ENCODE peak calls at places on chromosomes 4 and X, in nine cellular contexts. U, P, I, S, A, L, Z, E and G are unnamed samples.

GRCh38 chr4:87038837-87039715 is 104.3 kb downstream of the AFF1 start:
- DNase-seq in I (peak; percentile 43), E (peak; percentile 95), L (no peak), U (peak; percentile 32), S (peak; percentile 90), P (peak; percentile 85), Z (peak; percentile 94), A (no peak), G (peak; percentile 92)

GRCh38 chr4:114400531-114400930 is 198.1 kb upstream of the UGT8 start:
- DNase-seq in S (no peak), I (no peak), L (no peak), E (no peak), Z (no peak), A (no peak), P (no peak), U (no peak), G (no peak)

GRCh38 chr4:146417822-146418221 is 103.9 kb downstream of the SLC10A7 start:
- DNase-seq in Z (no peak), L (no peak), E (no peak), U (no peak), A (no peak), P (no peak), I (no peak), S (no peak), G (no peak)

GRCh38 chrX:125398959-125399440 is 79.3 kb downstream of the TEX13C start:
- DNase-seq in L (no peak), A (no peak), Z (no peak), I (no peak), U (no peak), P (no peak), E (no peak), S (no peak), G (no peak)

GRCh38 chr4:87530868-87531267 is 1.7 kb upstream of the SPARCL1 start:
- DNase-seq in U (peak; percentile 30), I (peak; percentile 52), A (no peak), L (peak; percentile 59), P (peak; percentile 89), E (no peak), Z (peak; percentile 60), S (no peak), G (peak; percentile 88)

GRCh38 chr4:184514121-184514988 is 40.0 kb upstream of the IRF2 start:
- DNase-seq in U (no peak), P (peak; percentile 76), L (peak; percentile 49), A (no peak), S (peak; percentile 87), E (peak; percentile 59), I (peak; percentile 48), Z (peak; percentile 86), G (no peak)

GRCh38 chr4:165129924-165130323 is 17.3 kb upstream of the TMEM192 start:
- DNase-seq in L (no peak), Z (no peak), I (no peak), U (no peak), P (no peak), S (no peak), A (no peak), E (no peak), G (no peak)

GRCh38 chrX:119989905-119990408 is 46.4 kb upstream of the NKAP start:
- DNase-seq in L (no peak), A (no peak), I (no peak), U (no peak), Z (no peak), P (no peak), S (no peak), E (peak; percentile 46), G (no peak)

GRCh38 chr4:109552240-109552639 is 7.8 kb upstream of the MCUB start:
- DNase-seq in U (no peak), L (no peak), E (no peak), P (no peak), Z (no peak), S (no peak), I (no peak), A (no peak), G (no peak)

GRCh38 chr4:109553130-109553529 is 6.9 kb upstream of the MCUB start:
- DNase-seq in E (no peak), S (no peak), Z (no peak), U (no peak), I (no peak), A (no peak), P (no peak), L (no peak), G (no peak)

GRCh38 chr4:109548655-109549054 is 11.4 kb upstream of the MCUB start:
- DNase-seq in E (no peak), U (no peak), A (no peak), Z (peak; percentile 90), P (no peak), S (peak; percentile 79), L (peak; percentile 42), I (no peak), G (no peak)

GRCh38 chr4:109547394-109547793 is 12.7 kb upstream of the MCUB start:
- DNase-seq in E (peak; percentile 6), S (no peak), U (no peak), Z (no peak), A (no peak), I (no peak), P (no peak), L (no peak), G (no peak)
- H3K27ac ChIP-seq in E (no peak overlapping the region), S (no peak overlapping the region), U (no peak overlapping the region), Z (no peak overlapping the region), A (no peak overlapping the region), I (no peak overlapping the region), P (no peak overlapping the region), L (no peak overlapping the region), G (no peak overlapping the region)

GRCh38 chr4:793941-794621 is 31.8 kb downstream of the CPLX1 start:
- DNase-seq in P (no peak), Z (no peak), L (no peak), S (no peak), U (no peak), A (peak; percentile 92), I (no peak), E (no peak), G (no peak)

GRCh38 chr4:793109-793861 is 32.6 kb downstream of the CPLX1 start:
- DNase-seq in A (peak; percentile 52), S (no peak), Z (no peak), E (peak; percentile 56), I (no peak), P (no peak), L (no peak), U (no peak), G (no peak)

GRCh38 chr4:791201-791865 is 34.6 kb downstream of the CPLX1 start:
- DNase-seq in P (no peak), S (no peak), U (no peak), L (no peak), I (no peak), A (no peak), E (no peak), Z (no peak), G (no peak)

GRCh38 chr4:791866-792630 is 33.9 kb downstream of the CPLX1 start:
- DNase-seq in L (no peak), Z (no peak), S (no peak), I (peak; percentile 55), U (peak; percentile 69), A (no peak), E (no peak), P (no peak), G (no peak)

DNA sequence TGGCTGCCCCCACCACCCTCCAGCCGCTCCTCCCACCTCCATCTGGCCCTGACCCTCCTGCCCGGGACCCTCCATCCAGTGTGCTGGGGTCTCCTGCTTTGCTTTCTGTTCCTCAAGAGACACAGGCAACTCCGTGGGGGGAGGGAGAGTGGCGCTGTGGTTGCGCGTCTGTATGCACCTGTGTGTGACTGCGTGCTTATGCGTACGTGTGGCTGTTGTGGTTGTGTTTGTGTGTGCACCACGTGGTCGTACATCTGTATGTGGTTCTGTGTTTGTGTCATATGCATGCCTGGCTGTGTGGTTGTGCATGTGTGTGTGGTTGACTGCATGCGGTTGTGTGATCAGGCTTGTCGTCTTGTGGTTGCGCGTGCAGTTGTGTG is 33.2 kb downstream of the CPLX1 start:
- DNase-seq in U (no peak), I (no peak), L (no peak), S (no peak), Z (no peak), P (no peak), E (no peak), A (peak; percentile 68), G (no peak)
- H3K4me3 ChIP-seq in U (peak overlapping the region; percentile 36), I (peak overlapping the region; percentile 33), L (no peak overlapping the region), S (no peak overlapping the region), Z (no peak overlapping the region), P (peak overlapping the region; percentile 29), E (no peak overlapping the region), A (peak overlapping the region; percentile 54), G (peak overlapping the region; percentile 45)

GRCh38 chr4:40586729-40587128 is 42.9 kb downstream of the RBM47 start:
- DNase-seq in S (no peak), U (no peak), E (no peak), Z (no peak), I (no peak), A (no peak), L (peak; percentile 41), P (peak; percentile 62), G (no peak)

GRCh38 chr4:40586034-40586433 is 43.6 kb downstream of the RBM47 start:
- DNase-seq in I (no peak), P (no peak), L (no peak), A (no peak), S (no peak), U (no peak), E (no peak), Z (peak; percentile 47), G (no peak)

GRCh38 chr4:40583850-40584439 is 45.7 kb downstream of the RBM47 start:
- DNase-seq in I (no peak), L (no peak), S (no peak), U (no peak), P (no peak), E (no peak), Z (no peak), A (no peak), G (no peak)

GRCh38 chr4:40584517-40585141 is 45.0 kb downstream of the RBM47 start:
- DNase-seq in E (no peak), I (no peak), S (no peak), P (no peak), A (no peak), U (no peak), Z (no peak), L (no peak), G (no peak)

GRCh38 chr4:40585201-40585789 is 44.4 kb downstream of the RBM47 start:
- DNase-seq in S (no peak), P (no peak), L (no peak), Z (no peak), A (no peak), U (no peak), I (no peak), E (no peak), G (no peak)
- TF ChIP-seq CTCF in S (no peak), P (no peak), L (no peak), Z (no peak), A (no peak), U (no peak), I (no peak), E (no peak), G (no peak)

GRCh38 chrX:45515262-45516215 is 314.9 kb upstream of the DIPK2B start:
- DNase-seq in S (peak; percentile 76), U (peak; percentile 42), E (peak; percentile 49), Z (peak; percentile 81), L (peak; percentile 78), P (peak; percentile 82), A (no peak), I (peak; percentile 43), G (peak; percentile 79)

GRCh38 chrX:45518552-45518951 is 317.9 kb upstream of the DIPK2B start:
- DNase-seq in E (no peak), L (no peak), S (no peak), Z (no peak), I (no peak), A (no peak), U (no peak), P (no peak), G (no peak)

GRCh38 chrX:45513042-45513441 is 312.4 kb upstream of the DIPK2B start:
- DNase-seq in U (no peak), P (no peak), Z (no peak), I (no peak), S (no peak), A (no peak), E (peak; percentile 17), L (no peak), G (no peak)

DNA sequence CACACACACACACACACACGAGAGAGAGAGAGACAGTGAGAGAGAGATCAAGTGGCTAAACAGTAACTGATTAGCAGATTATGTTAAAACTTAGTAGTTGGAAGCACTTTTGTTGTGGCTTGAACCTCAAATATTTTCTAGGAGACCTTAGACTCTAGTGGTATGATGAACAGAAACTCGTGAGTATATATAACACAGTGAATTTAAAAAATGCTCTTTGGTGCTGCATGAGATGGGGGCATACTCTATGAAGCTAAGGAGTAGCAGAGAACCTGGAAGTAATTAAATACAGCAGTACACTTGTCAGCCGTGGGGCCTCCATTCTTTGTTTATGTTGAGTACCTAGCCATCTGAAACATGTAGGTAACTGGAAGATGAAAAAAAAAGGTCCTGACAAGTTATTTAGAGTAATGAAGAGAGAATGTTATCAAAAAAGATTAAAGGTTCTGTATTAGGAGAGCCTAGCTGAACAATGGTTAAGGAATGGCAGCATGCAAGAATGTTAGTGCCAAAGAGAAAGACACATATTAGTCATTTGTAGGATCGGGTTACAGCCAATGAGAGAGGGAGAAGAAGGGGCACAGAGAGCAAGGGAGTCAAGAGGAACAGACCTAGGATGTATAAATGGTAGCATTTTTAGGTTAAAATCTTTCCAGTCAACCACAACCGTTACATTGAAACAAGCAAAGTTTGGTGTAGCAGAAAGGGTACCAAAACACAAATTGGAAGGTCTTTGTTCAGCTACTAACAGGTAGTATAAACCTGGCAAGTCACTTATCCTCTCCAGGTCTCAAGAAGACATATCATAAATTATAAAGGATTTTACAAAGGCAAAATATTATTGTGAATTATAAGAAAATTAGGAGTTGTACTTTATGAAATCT is 316.7 kb upstream of the DIPK2B start:
- DNase-seq in S (peak; percentile 45), L (no peak), Z (peak; percentile 84), A (no peak), I (no peak), P (no peak), E (no peak), U (no peak), G (no peak)
- H3K27ac ChIP-seq in S (peak overlapping the region; percentile 44), L (peak overlapping the region; percentile 21), Z (peak overlapping the region; percentile 86), A (no peak overlapping the region), I (no peak overlapping the region), P (no peak overlapping the region), E (no peak overlapping the region), U (peak overlapping the region; percentile 2), G (no peak overlapping the region)